ENCODE peak calls at places on chromosomes 3 and 15, in ten cellular contexts. P is PC-3; I is aorta; V is hepatocyte; Z is effector memory CD4-positive, alpha-beta T cell; J is AG08396; K is neural crest cell; D is pons; C is Ammon's horn; U is activated gamma-delta T cell treated with Interleukin-2 at 50 U/mL for 16 hours. W is an unnamed sample.
A peak's percentile ranks its signal among the peaks of the same experiment; 100 is the strongest.

GRCh38 chr3:57555316-57555715 is 758 bp upstream of the PDE12 start:
- DNase-seq in D (no peak), U (no peak), C (no peak), Z (no peak), J (no peak), I (no peak), P (no peak), K (no peak), V (no peak), W (no peak)

GRCh38 chr3:149604125-149604851 is 53.5 kb downstream of the WWTR1 start:
- DNase-seq in D (no peak), J (no peak), K (no peak), I (no peak), C (no peak), P (no peak), Z (no peak), V (no peak), U (no peak), W (peak; percentile 46)

GRCh38 chr3:28935141-28935540 is 345.7 kb upstream of the RBMS3 start:
- DNase-seq in D (no peak), J (no peak), I (no peak), U (no peak), Z (no peak), P (no peak), V (no peak), C (no peak), K (no peak), W (no peak)

GRCh38 chr15:62110000-62110851 is 43.4 kb downstream of the C2CD4A start:
- DNase-seq in U (no peak), K (no peak), D (no peak), I (no peak), P (peak; percentile 80), Z (no peak), V (peak; percentile 40), C (peak; percentile 26), J (peak; percentile 27), W (no peak)

GRCh38 chr15:68492855-68493254 is 60.9 kb upstream of the ITGA11 start:
- DNase-seq in D (no peak), P (no peak), V (no peak), U (no peak), C (no peak), I (no peak), J (no peak), K (no peak), Z (no peak), W (no peak)

GRCh38 chr15:46636220-46636619 is 1001.4 kb downstream of the SQOR start:
- DNase-seq in V (peak; percentile 13), J (no peak), I (no peak), P (peak; percentile 1), D (no peak), K (no peak), C (no peak), Z (no peak), U (no peak), W (no peak)

GRCh38 chr3:115912372-115912771 is 289.1 kb downstream of the GAP43 start:
- DNase-seq in Z (no peak), D (peak; percentile 25), J (peak; percentile 5), I (no peak), K (no peak), U (no peak), C (peak; percentile 30), P (no peak), V (no peak), W (no peak)

GRCh38 chr15:78243491-78243941 is 9.2 kb upstream of the ACSBG1 start:
- DNase-seq in D (peak; percentile 51), K (no peak), I (peak; percentile 74), U (no peak), Z (no peak), C (peak; percentile 54), J (peak; percentile 70), P (no peak), V (no peak), W (peak; percentile 60)

GRCh38 chr3:71972031-71972430 is 187.1 kb upstream of the PROK2 start:
- DNase-seq in P (peak; percentile 67), C (no peak), K (no peak), V (no peak), Z (no peak), I (no peak), U (no peak), D (no peak), J (no peak), W (no peak)

GRCh38 chr3:177681156-177681555 is 483.9 kb upstream of the TBL1XR1 start:
- DNase-seq in C (no peak), Z (no peak), D (no peak), J (no peak), K (no peak), P (no peak), U (no peak), I (no peak), V (no peak), W (no peak)

GRCh38 chr3:58236527-58237237 is 910 bp upstream of the ABHD6 start:
- DNase-seq in K (no peak), C (no peak), Z (no peak), P (peak; percentile 8), D (no peak), I (peak; percentile 78), J (no peak), V (peak; percentile 35), U (no peak), W (peak; percentile 41)

GRCh38 chr3:53230789-53231188 is 25.0 kb downstream of the TKT start:
- DNase-seq in K (no peak), D (no peak), J (no peak), U (no peak), Z (no peak), P (no peak), I (peak; percentile 23), V (no peak), C (no peak), W (no peak)

GRCh38 chr3:142022381-142022780 is 127.0 kb downstream of the TFDP2 start:
- DNase-seq in I (no peak), J (no peak), V (peak; percentile 9), K (no peak), P (peak; percentile 6), D (peak; percentile 76), C (peak; percentile 47), U (no peak), Z (no peak), W (no peak)

GRCh38 chr15:59993950-59994401 is 10.1 kb upstream of the FOXB1 start:
- DNase-seq in D (no peak), J (peak; percentile 7), C (no peak), U (no peak), K (peak; percentile 19), V (no peak), Z (no peak), P (no peak), I (peak; percentile 50), W (no peak)

GRCh38 chr3:30657914-30658313 is 51.5 kb downstream of the TGFBR2 start:
- DNase-seq in I (no peak), V (no peak), C (no peak), K (no peak), P (no peak), D (no peak), U (peak; percentile 22), J (no peak), Z (peak; percentile 26), W (no peak)